ENCODE peak calls at places on chromosomes 1 and 21, in seven cellular contexts. T is Peyer's patch, P is fibroblast of the aortic adventitia, B is sigmoid colon, O is GM10248, X is coronary artery, L is Calu3. R is an unnamed sample.

GRCh38 chr1:192311281-192311680 is 5.5 kb upstream of the RGS21 start:
- DNase-seq in T (no peak), P (peak), B (no peak), O (no peak), X (no peak), L (peak), R (no peak)

GRCh38 chr21:34498623-34499022 is 13.4 kb downstream of the KCNE1 start:
- DNase-seq in T (no peak), P (peak), B (no peak), O (no peak), X (no peak), L (no peak), R (no peak)

GRCh38 chr1:221162352-221162751 is 283.1 kb downstream of the HLX start:
- DNase-seq in T (no peak), P (peak), B (no peak), O (no peak), X (no peak), L (no peak), R (no peak)

GRCh38 chr21:42282021-42282420 is 33.2 kb downstream of the TFF3 start:
- DNase-seq in T (no peak), P (no peak), B (no peak), O (no peak), X (no peak), L (no peak), R (no peak)

GRCh38 chr1:151196292-151196800 is 2.0 kb upstream of the PIP5K1A start:
- DNase-seq in T (peak), P (peak), B (peak), O (peak), X (no peak), L (peak), R (peak)

GRCh38 chr21:40662889-40663288 is 184.1 kb downstream of the DSCAM start:
- DNase-seq in T (no peak), P (no peak), B (no peak), O (no peak), X (no peak), L (no peak), R (no peak)

GRCh38 chr1:206674745-206675175 is 9.9 kb upstream of the MAPKAPK2 start:
- DNase-seq in T (no peak), P (peak), B (peak), O (no peak), X (peak), L (peak), R (no peak)

GRCh38 chr1:78095618-78096416 is 50.1 kb downstream of the GIPC2 start:
- DNase-seq in T (no peak), P (peak), B (no peak), O (no peak), X (no peak), L (no peak), R (no peak)

GRCh38 chr1:153774780-153775431 is at the start of gene SLC27A3:
- DNase-seq in T (no peak), P (peak), B (peak), O (no peak), X (peak), L (peak), R (peak)

GRCh38 chr1:64263856-64264255 is 60.4 kb downstream of the UBE2U start:
- DNase-seq in T (no peak), P (no peak), B (no peak), O (no peak), X (no peak), L (no peak), R (no peak)

GRCh38 chr1:64268653-64269557 is 65.5 kb downstream of the UBE2U start:
- DNase-seq in T (peak), P (peak), B (peak), O (peak), X (no peak), L (peak), R (peak)

GRCh38 chr1:64265141-64265540 is 61.7 kb downstream of the UBE2U start:
- DNase-seq in T (no peak), P (peak), B (no peak), O (no peak), X (no peak), L (no peak), R (no peak)

GRCh38 chr1:64269558-64269884 is 66.1 kb downstream of the UBE2U start:
- DNase-seq in T (no peak), P (no peak), B (no peak), O (no peak), X (no peak), L (no peak), R (no peak)

GRCh38 chr1:64266941-64267340 is 63.5 kb downstream of the UBE2U start:
- DNase-seq in T (no peak), P (no peak), B (no peak), O (no peak), X (no peak), L (no peak), R (no peak)
- TF ChIP-seq CTCF in T (no peak), P (no peak), B (no peak), O (no peak), X (no peak), L (no peak), R (no peak)

GRCh38 chr1:235601087-235601486 is 48.5 kb downstream of the GNG4 start:
- DNase-seq in T (no peak), P (peak), B (no peak), O (no peak), X (no peak), L (peak), R (no peak)
- TF ChIP-seq CTCF in T (peak), P (peak), B (no peak), O (peak), X (no peak), L (peak), R (peak)

GRCh38 chr1:183407961-183408360 is 10.2 kb downstream of the NMNAT2 start:
- DNase-seq in T (no peak), P (no peak), B (no peak), O (no peak), X (no peak), L (no peak), R (no peak)
- TF ChIP-seq CTCF in T (no peak), P (no peak), B (no peak), O (no peak), X (no peak), L (no peak), R (no peak)

GRCh38 chr1:155261401-155261887 is 716 bp downstream of the SCAMP3 start:
- DNase-seq in T (no peak), P (peak), B (no peak), O (no peak), X (no peak), L (peak), R (no peak)
- TF ChIP-seq CTCF in T (no peak), P (no peak), B (no peak), O (no peak), X (no peak), L (no peak), R (no peak)

DNA sequence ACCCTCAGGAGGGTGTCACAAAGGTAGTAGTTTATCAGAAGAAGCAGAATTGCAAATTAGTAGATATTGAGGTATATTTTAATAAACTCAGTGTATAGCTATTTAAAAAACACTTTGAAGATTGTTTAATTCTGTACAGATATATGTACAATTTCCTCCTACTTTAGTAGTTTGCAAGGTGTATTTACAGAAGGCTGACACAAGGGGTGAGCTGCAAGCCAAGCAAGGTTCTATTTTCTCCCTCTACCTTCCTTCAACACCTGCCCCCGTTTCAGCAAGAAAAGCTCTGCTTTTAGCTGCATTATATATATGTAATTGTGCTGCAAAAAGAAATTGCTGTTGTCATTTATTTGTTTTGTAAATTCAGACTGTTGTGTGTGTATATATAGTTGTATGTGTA is 674.2 kb upstream of the PKN2 start:
- DNase-seq in T (no peak), P (no peak), B (no peak), O (no peak), X (no peak), L (no peak), R (no peak)
- TF ChIP-seq CTCF in T (no peak), P (no peak), B (no peak), O (no peak), X (no peak), L (peak), R (no peak)

GRCh38 chr1:93749894-93750301 is 68.3 kb upstream of the BCAR3 start:
- DNase-seq in T (no peak), P (no peak), B (no peak), O (peak), X (no peak), L (peak), R (no peak)
- TF ChIP-seq CTCF in T (no peak), P (peak), B (no peak), O (no peak), X (no peak), L (no peak), R (no peak)

GRCh38 chr21:45354970-45355369 is 50.0 kb upstream of the COL18A1 start:
- DNase-seq in T (no peak), P (no peak), B (no peak), O (no peak), X (no peak), L (no peak), R (no peak)
- TF ChIP-seq CTCF in T (no peak), P (no peak), B (no peak), O (no peak), X (no peak), L (no peak), R (no peak)